ENCODE peak calls at places on chromosomes 13 and 19, in four cellular contexts. X is midbrain; Y is stimulated activated CD4-positive, alpha-beta T cell treated with anti-CD3 and anti-CD28 coated beads, Interleukin-1b, Interleukin-23, amount 100 ng/mL, for 24 hours; C is GM10248. B is an unnamed sample.

GRCh38 chr19:34480491-34480890 is 1.1 kb upstream of the WTIP start:
- DNase-seq in X (no peak), Y (no peak), C (no peak), B (no peak)

GRCh38 chr19:42207767-42208259 is 9.7 kb downstream of the DEDD2 start:
- DNase-seq in X (no peak), Y (no peak), C (no peak), B (peak)

GRCh38 chr19:54389556-54389955 is 24.8 kb upstream of the LAIR1 start:
- DNase-seq in X (no peak), Y (no peak), C (no peak), B (no peak)

GRCh38 chr19:6213696-6214585 is 65.8 kb downstream of the MLLT1 start:
- DNase-seq in X (no peak), Y (no peak), C (no peak), B (no peak)

GRCh38 chr19:4575978-4576933 is 16.8 kb upstream of the SEMA6B start:
- DNase-seq in X (peak), Y (peak), C (peak), B (peak)

GRCh38 chr19:41223431-41224234 is 4.6 kb downstream of the AXL start:
- DNase-seq in X (no peak), Y (no peak), C (no peak), B (peak)

GRCh38 chr19:42480335-42481095 is 37.8 kb upstream of the CXCL17 start:
- DNase-seq in X (no peak), Y (no peak), C (no peak), B (peak)

GRCh38 chr19:46678110-46678732 is 17.2 kb upstream of the DACT3 start:
- DNase-seq in X (no peak), Y (peak), C (peak), B (no peak)

GRCh38 chr13:44307844-44308243 is 65.8 kb upstream of the SERP2 start:
- DNase-seq in X (no peak), Y (no peak), C (no peak), B (no peak)

B was measured in choroid plexus epithelial cell.